ENCODE peak calls at places on chromosomes 5 and 9, in nine cellular contexts. I is activated naive CD8-positive, alpha-beta T cell treated with anti-CD3 and anti-CD28 coated beads, Interleukin-2, amount 50 U/mL, for 24 hours; O is NCI-H2029 treated with DMSO at 0.1 percent for 48 hours; P is GM20000; U is T follicular helper cell; H is foreskin keratinocyte; M is NCI-H187; N is CD8-positive, alpha-beta memory T cell; V is activated T-helper 1 cell treated with anti-CD3 and anti-CD28 coated beads, Interleukin-2, amount 50 U/mL, for 16 hours. Y is an unnamed sample.

GRCh38 chr5:138981131-138981530 is 106.0 kb upstream of the LRRTM2 start:
- DNase-seq in I (no peak), O (no peak), P (no peak), U (no peak), H (no peak), M (no peak), N (no peak), V (no peak), Y (no peak)

GRCh38 chr5:5062903-5063302 is 77.2 kb upstream of the ADAMTS16 start:
- DNase-seq in I (no peak), O (no peak), P (no peak), U (no peak), H (no peak), M (no peak), N (no peak), V (no peak), Y (no peak)

GRCh38 chr5:103013933-103014552 is 105.9 kb downstream of the GIN1 start:
- DNase-seq in I (no peak), O (no peak), P (no peak), U (no peak), H (no peak), M (no peak), N (no peak), V (no peak), Y (no peak)

GRCh38 chr5:29054282-29054681 is 2015.9 kb upstream of the CDH9 start:
- DNase-seq in I (no peak), O (no peak), P (no peak), U (no peak), H (no peak), M (no peak), N (no peak), V (no peak), Y (no peak)

GRCh38 chr9:79210541-79211243 is 361.1 kb upstream of the TLE4 start:
- DNase-seq in I (no peak), O (peak), P (no peak), U (no peak), H (no peak), M (peak), N (no peak), V (no peak), Y (no peak)

GRCh38 chr9:12790026-12790425 is 15.2 kb downstream of the LURAP1L start:
- DNase-seq in I (no peak), O (no peak), P (no peak), U (no peak), H (no peak), M (no peak), N (no peak), V (no peak), Y (no peak)

GRCh38 chr5:58988938-58989337 is 406.1 kb downstream of the RAB3C start:
- DNase-seq in I (no peak), O (no peak), P (no peak), U (no peak), H (no peak), M (no peak), N (no peak), V (no peak), Y (no peak)

GRCh38 chr5:109743770-109744212 is 54.1 kb downstream of the MAN2A1 start:
- DNase-seq in I (no peak), O (no peak), P (no peak), U (no peak), H (peak), M (no peak), N (no peak), V (no peak), Y (no peak)

GRCh38 chr9:127776195-127776918 is 2.1 kb downstream of the SH2D3C start:
- DNase-seq in I (peak), O (no peak), P (peak), U (peak), H (no peak), M (no peak), N (peak), V (peak), Y (no peak)

GRCh38 chr9:20604561-20604960 is 17.7 kb downstream of the MLLT3 start:
- DNase-seq in I (no peak), O (no peak), P (peak), U (no peak), H (no peak), M (no peak), N (no peak), V (no peak), Y (no peak)

GRCh38 chr9:127567119-127567897 is 44.8 kb upstream of the STXBP1 start:
- DNase-seq in I (no peak), O (no peak), P (no peak), U (no peak), H (no peak), M (no peak), N (no peak), V (no peak), Y (no peak)

GRCh38 chr5:134141346-134142050 is 27.0 kb downstream of the TCF7 start:
- DNase-seq in I (no peak), O (no peak), P (no peak), U (no peak), H (no peak), M (no peak), N (no peak), V (peak), Y (no peak)

GRCh38 chr9:137222190-137223077 is at the start of gene RNF208:
- DNase-seq in I (no peak), O (no peak), P (peak), U (no peak), H (no peak), M (no peak), N (no peak), V (no peak), Y (no peak)

GRCh38 chr9:1775230-1775629 is 239.9 kb upstream of the SMARCA2 start:
- DNase-seq in I (no peak), O (no peak), P (no peak), U (no peak), H (no peak), M (no peak), N (no peak), V (no peak), Y (no peak)

GRCh38 chr9:126962336-126962735 is 47.8 kb downstream of the RALGPS1 start:
- DNase-seq in I (no peak), O (no peak), P (no peak), U (no peak), H (no peak), M (no peak), N (no peak), V (no peak), Y (no peak)

GRCh38 chr5:174532453-174533126 is 191.8 kb upstream of the MSX2 start:
- DNase-seq in I (peak), O (no peak), P (no peak), U (no peak), H (peak), M (peak), N (no peak), V (no peak), Y (peak)

GRCh38 chr5:61665939-61666621 is 334.0 kb downstream of the ZSWIM6 start:
- DNase-seq in I (no peak), O (no peak), P (no peak), U (no peak), H (no peak), M (no peak), N (no peak), V (no peak), Y (no peak)

GRCh38 chr5:35853652-35854051 is 3.0 kb upstream of the IL7R start:
- DNase-seq in I (peak), O (no peak), P (no peak), U (peak), H (no peak), M (no peak), N (peak), V (peak), Y (no peak)

GRCh38 chr5:56175465-56175864 is 57.7 kb downstream of the ANKRD55 start:
- DNase-seq in I (no peak), O (no peak), P (no peak), U (no peak), H (peak), M (no peak), N (no peak), V (no peak), Y (no peak)

GRCh38 chr9:30258079-30258478 is 2126.4 kb upstream of the ACO1 start:
- DNase-seq in I (no peak), O (no peak), P (no peak), U (no peak), H (no peak), M (no peak), N (no peak), V (no peak), Y (no peak)

GRCh38 chr9:129081388-129081889 is 528 bp downstream of the DOLPP1 start:
- DNase-seq in I (no peak), O (no peak), P (peak), U (no peak), H (no peak), M (no peak), N (no peak), V (no peak), Y (no peak)

GRCh38 chr9:32524558-32525461 is 1.2 kb downstream of the RIGI start:
- DNase-seq in I (peak), O (peak), P (no peak), U (no peak), H (peak), M (no peak), N (peak), V (no peak), Y (peak)

GRCh38 chr9:132792547-132792946 is 85.5 kb downstream of the AK8 start:
- DNase-seq in I (no peak), O (no peak), P (no peak), U (no peak), H (no peak), M (no peak), N (no peak), V (no peak), Y (no peak)

GRCh38 chr5:82659114-82659513 is 381.0 kb upstream of the RPS23 start:
- DNase-seq in I (no peak), O (no peak), P (no peak), U (no peak), H (no peak), M (no peak), N (no peak), V (no peak), Y (no peak)